ENCODE peak calls at places on chromosomes 3 and 15, in five cellular contexts. P, W, C, A and K are unnamed samples.

GRCh38 chr3:110015231-110015963 is 678.1 kb upstream of the DPPA4 start:
- DNase-seq in A (no peak), W (no peak), P (no peak), C (no peak), K (no peak)

GRCh38 chr3:75294124-75294523 is 370.0 kb upstream of the FRG2C start:
- DNase-seq in P (peak), A (peak), C (no peak), W (peak), K (no peak)

GRCh38 chr3:40191850-40192448 is 117.6 kb upstream of the EIF1B start:
- DNase-seq in P (peak), A (peak), C (no peak), W (peak), K (peak)

GRCh38 chr3:195160257-195160898 is 110.6 kb downstream of the XXYLT1 start:
- DNase-seq in P (no peak), A (peak), C (no peak), W (peak), K (no peak)

GRCh38 chr3:36282774-36283173 is 97.5 kb upstream of the STAC start:
- DNase-seq in A (no peak), W (no peak), C (no peak), P (no peak), K (no peak)

GRCh38 chr3:58341376-58341775 is 8.7 kb downstream of the PXK start:
- DNase-seq in W (no peak), P (no peak), C (no peak), A (no peak), K (no peak)

GRCh38 chr3:87350367-87351199 is 74.2 kb upstream of the POU1F1 start:
- DNase-seq in C (no peak), A (peak), W (peak), P (peak), K (no peak)

GRCh38 chr3:24773798-24774197 is 279.1 kb upstream of the THRB start:
- DNase-seq in C (peak), P (peak), W (peak), A (peak), K (no peak)

GRCh38 chr15:92473784-92474183 is 80.1 kb downstream of the ST8SIA2 start:
- DNase-seq in C (no peak), P (no peak), W (no peak), A (no peak), K (no peak)

GRCh38 chr3:194129581-194130133 is 6.3 kb upstream of the HES1 start:
- DNase-seq in C (no peak), P (no peak), A (peak), W (peak), K (no peak)